ENCODE peak calls at places on chromosomes 5 and 9, in ten cellular contexts. W, C, Q, D, E, R, K, G, M and J are unnamed samples.

GRCh38 chr5:179530069-179530998 is 20.0 kb upstream of the RUFY1 start:
- DNase-seq in E (peak), K (peak), M (peak), C (no peak), D (peak), Q (peak), G (peak), W (no peak), R (peak), J (no peak)

GRCh38 chr9:12554636-12555035 is 138.5 kb upstream of the TYRP1 start:
- DNase-seq in C (peak), E (no peak), W (no peak), K (no peak), D (no peak), G (no peak), R (peak), M (no peak), Q (no peak), J (peak)

GRCh38 chr5:68161156-68161555 is 54.4 kb upstream of the PIK3R1 start:
- DNase-seq in K (no peak), D (no peak), C (no peak), M (no peak), G (no peak), Q (no peak), R (no peak), W (no peak), E (no peak), J (no peak)

GRCh38 chr5:6503342-6503741 is 54.7 kb downstream of the UBE2QL1 start:
- DNase-seq in D (no peak), W (no peak), K (no peak), G (no peak), C (no peak), M (no peak), R (no peak), Q (no peak), E (no peak), J (no peak)

GRCh38 chr9:75953218-75953617 is 62.7 kb downstream of the PCSK5 start:
- DNase-seq in C (no peak), Q (no peak), M (no peak), W (peak), G (no peak), E (no peak), K (no peak), R (peak), D (no peak), J (no peak)

GRCh38 chr9:71681708-71682268 is 86.5 kb downstream of the CEMIP2 start:
- DNase-seq in E (no peak), R (peak), D (no peak), C (peak), M (no peak), G (peak), Q (no peak), K (no peak), W (no peak), J (peak)

GRCh38 chr5:178323961-178324360 is 91.4 kb upstream of the PHYKPL start:
- DNase-seq in G (no peak), R (no peak), M (no peak), C (no peak), W (no peak), K (no peak), D (peak), E (peak), Q (no peak), J (no peak)

GRCh38 chr9:109817846-109818472 is 38.0 kb downstream of the PALM2AKAP2 start:
- DNase-seq in G (peak), K (no peak), E (peak), R (peak), D (no peak), W (peak), M (peak), Q (peak), C (peak), J (peak)

GRCh38 chr9:223167-223566 is 8.5 kb downstream of the DOCK8 start:
- DNase-seq in R (no peak), Q (no peak), D (no peak), W (no peak), G (no peak), M (no peak), K (no peak), C (no peak), E (no peak), J (peak)

GRCh38 chr5:80754900-80755299 is 100.1 kb upstream of the DHFR start:
- DNase-seq in Q (no peak), R (no peak), G (no peak), D (no peak), W (no peak), C (peak), K (no peak), M (no peak), E (peak), J (no peak)

GRCh38 chr5:79357401-79357800 is 121.5 kb downstream of the JMY start:
- DNase-seq in E (no peak), K (no peak), D (no peak), Q (no peak), M (no peak), W (no peak), C (peak), R (peak), G (no peak), J (no peak)

GRCh38 chr5:118068886-118069285 is 919.5 kb downstream of the DTWD2 start:
- DNase-seq in C (no peak), W (no peak), M (no peak), R (no peak), Q (no peak), K (no peak), E (no peak), D (no peak), G (no peak), J (no peak)

GRCh38 chr5:76801159-76801802 is 17.5 kb upstream of the F2RL1 start:
- DNase-seq in M (no peak), Q (peak), C (peak), G (no peak), D (no peak), K (no peak), W (peak), E (no peak), R (peak), J (peak)

GRCh38 chr9:75664597-75664996 is 225.9 kb upstream of the PCSK5 start:
- DNase-seq in R (no peak), M (no peak), Q (no peak), W (no peak), E (no peak), G (no peak), K (no peak), D (no peak), C (no peak), J (peak)

GRCh38 chr9:123928471-123929176 is 1.3 kb downstream of the DENND1A start:
- DNase-seq in K (no peak), M (peak), Q (no peak), C (peak), D (no peak), G (no peak), E (peak), W (no peak), R (peak), J (no peak)

GRCh38 chr9:111831371-111832108 is 36.8 kb upstream of the SHOC1 start:
- DNase-seq in K (no peak), D (no peak), G (no peak), Q (no peak), M (no peak), R (no peak), C (peak), E (no peak), W (no peak), J (peak)

GRCh38 chr9:78253285-78253684 is 17.4 kb downstream of the CEP78 start:
- DNase-seq in C (no peak), K (no peak), W (no peak), Q (no peak), D (no peak), M (no peak), R (no peak), E (no peak), G (no peak), J (no peak)

GRCh38 chr9:15722888-15723287 is 170.0 kb downstream of the CCDC171 start:
- DNase-seq in G (no peak), D (no peak), W (no peak), M (no peak), E (no peak), C (peak), Q (no peak), R (no peak), K (no peak), J (no peak)

GRCh38 chr5:137332296-137332695 is 166.8 kb downstream of the SPOCK1 start:
- DNase-seq in C (no peak), R (no peak), K (no peak), W (no peak), E (no peak), D (no peak), M (no peak), Q (no peak), G (no peak), J (no peak)

GRCh38 chr5:40754381-40755092 is 1.2 kb downstream of the TTC33 start:
- DNase-seq in D (no peak), E (peak), Q (no peak), G (no peak), C (peak), M (no peak), W (no peak), R (peak), K (no peak), J (peak)

GRCh38 chr9:104429147-104429546 is 74.9 kb upstream of the OR13F1 start:
- DNase-seq in G (no peak), K (no peak), E (no peak), D (peak), W (no peak), Q (no peak), M (no peak), R (no peak), C (no peak), J (no peak)

GRCh38 chr5:56286015-56286992 is 53.2 kb upstream of the ANKRD55 start:
- DNase-seq in D (no peak), E (no peak), K (no peak), M (no peak), R (peak), Q (no peak), G (no peak), C (peak), W (no peak), J (no peak)

GRCh38 chr5:39138892-39139291 is 64.7 kb upstream of the RICTOR start:
- DNase-seq in G (no peak), M (no peak), D (no peak), K (no peak), Q (no peak), E (no peak), W (peak), C (peak), R (peak), J (peak)

GRCh38 chr9:93003552-93004407 is 54.7 kb upstream of the SUSD3 start:
- DNase-seq in M (peak), K (peak), R (peak), C (peak), G (peak), D (peak), W (no peak), E (peak), Q (no peak), J (peak)

GRCh38 chr5:23343121-23343520 is 164.3 kb upstream of the PRDM9 start:
- DNase-seq in K (no peak), Q (no peak), C (no peak), D (no peak), G (no peak), E (no peak), W (no peak), M (no peak), R (no peak), J (no peak)

GRCh38 chr5:32058101-32058500 is 116.0 kb downstream of the GOLPH3 start:
- DNase-seq in C (no peak), K (no peak), W (no peak), D (no peak), M (no peak), G (no peak), R (no peak), Q (no peak), E (no peak), J (peak)

GRCh38 chr5:36883894-36884462 is 7.4 kb downstream of the NIPBL start:
- DNase-seq in C (no peak), Q (no peak), W (no peak), E (peak), D (no peak), K (no peak), R (no peak), M (no peak), G (no peak), J (no peak)

GRCh38 chr5:107832746-107833145 is 162.0 kb upstream of the EFNA5 start:
- DNase-seq in E (no peak), K (no peak), M (no peak), R (no peak), W (no peak), G (no peak), Q (no peak), D (no peak), C (peak), J (no peak)

GRCh38 chr9:116479145-116479544 is 208.0 kb upstream of the TRIM32 start:
- DNase-seq in M (no peak), K (no peak), E (no peak), G (no peak), R (peak), C (peak), W (no peak), D (no peak), Q (no peak), J (no peak)

GRCh38 chr5:11912-12311 is 80.1 kb upstream of the PLEKHG4B start:
- DNase-seq in C (no peak), R (peak), Q (no peak), D (no peak), E (no peak), W (no peak), G (no peak), K (no peak), M (no peak), J (no peak)

GRCh38 chr9:117184173-117184572 is 230.7 kb downstream of the ASTN2 start:
- DNase-seq in K (no peak), R (no peak), E (no peak), C (no peak), W (no peak), G (no peak), M (no peak), D (no peak), Q (no peak), J (no peak)

GRCh38 chr9:88387035-88387732 is 1.1 kb upstream of the SPIN1 start:
- DNase-seq in K (peak), M (peak), R (peak), W (no peak), Q (peak), E (no peak), C (peak), G (no peak), D (peak), J (peak)

GRCh38 chr9:131045300-131046092 is 36.5 kb downstream of the LAMC3 start:
- DNase-seq in K (no peak), R (no peak), G (no peak), D (no peak), M (peak), C (no peak), W (no peak), E (no peak), Q (no peak), J (no peak)

GRCh38 chr9:23219471-23219870 is 606.6 kb downstream of the ELAVL2 start:
- DNase-seq in Q (no peak), M (no peak), C (no peak), E (no peak), G (no peak), W (no peak), K (no peak), R (no peak), D (no peak), J (no peak)

GRCh38 chr9:136839229-136840139 is 2.8 kb upstream of the AJM1 start:
- DNase-seq in E (no peak), C (no peak), G (no peak), D (no peak), W (no peak), K (peak), R (no peak), M (peak), Q (no peak), J (no peak)

GRCh38 chr9:120402741-120403542 is 177.0 kb downstream of the CDK5RAP2 start:
- DNase-seq in Q (no peak), M (peak), D (peak), W (peak), E (no peak), G (no peak), C (peak), K (no peak), R (peak), J (peak)

GRCh38 chr9:8223861-8224260 is 424.3 kb upstream of the DMAC1 start:
- DNase-seq in Q (no peak), E (no peak), C (no peak), D (no peak), W (no peak), K (no peak), M (no peak), G (no peak), R (no peak), J (no peak)

GRCh38 chr5:169185626-169186025 is 115.3 kb downstream of the SLIT3 start:
- DNase-seq in G (no peak), C (no peak), Q (no peak), M (no peak), E (no peak), K (no peak), R (no peak), D (no peak), W (no peak), J (no peak)

GRCh38 chr5:52692039-52692438 is 95.7 kb upstream of the ITGA1 start:
- DNase-seq in M (no peak), E (no peak), D (no peak), W (no peak), C (peak), R (no peak), K (no peak), Q (no peak), G (no peak), J (no peak)

DNA sequence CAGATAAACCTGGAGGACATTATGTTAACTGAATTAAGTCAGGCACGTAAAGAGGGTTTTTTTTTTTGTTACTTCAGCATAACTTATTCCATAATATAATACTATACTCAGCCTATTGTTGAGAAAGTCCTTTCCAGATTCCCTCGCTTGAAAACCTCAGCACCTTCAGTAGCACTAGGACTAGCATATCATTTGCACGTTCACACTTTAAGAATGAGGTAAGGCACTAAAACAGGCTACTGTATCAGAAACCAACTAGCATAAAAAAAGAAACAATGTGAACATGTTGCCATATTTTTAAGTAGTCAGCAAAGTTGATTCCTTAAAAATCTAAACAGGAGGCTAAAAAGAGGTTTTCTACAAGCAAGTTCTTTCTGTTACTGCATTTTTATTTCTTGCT is 504.0 kb downstream of the PTPRD start:
- DNase-seq in M (no peak), D (no peak), E (no peak), R (no peak), C (no peak), K (no peak), W (no peak), Q (no peak), G (no peak), J (no peak)
- H3K4me3 ChIP-seq in M (no peak), D (no peak), E (no peak), R (no peak), C (no peak), K (no peak), W (no peak), Q (no peak), G (no peak), J (no peak)

DNA sequence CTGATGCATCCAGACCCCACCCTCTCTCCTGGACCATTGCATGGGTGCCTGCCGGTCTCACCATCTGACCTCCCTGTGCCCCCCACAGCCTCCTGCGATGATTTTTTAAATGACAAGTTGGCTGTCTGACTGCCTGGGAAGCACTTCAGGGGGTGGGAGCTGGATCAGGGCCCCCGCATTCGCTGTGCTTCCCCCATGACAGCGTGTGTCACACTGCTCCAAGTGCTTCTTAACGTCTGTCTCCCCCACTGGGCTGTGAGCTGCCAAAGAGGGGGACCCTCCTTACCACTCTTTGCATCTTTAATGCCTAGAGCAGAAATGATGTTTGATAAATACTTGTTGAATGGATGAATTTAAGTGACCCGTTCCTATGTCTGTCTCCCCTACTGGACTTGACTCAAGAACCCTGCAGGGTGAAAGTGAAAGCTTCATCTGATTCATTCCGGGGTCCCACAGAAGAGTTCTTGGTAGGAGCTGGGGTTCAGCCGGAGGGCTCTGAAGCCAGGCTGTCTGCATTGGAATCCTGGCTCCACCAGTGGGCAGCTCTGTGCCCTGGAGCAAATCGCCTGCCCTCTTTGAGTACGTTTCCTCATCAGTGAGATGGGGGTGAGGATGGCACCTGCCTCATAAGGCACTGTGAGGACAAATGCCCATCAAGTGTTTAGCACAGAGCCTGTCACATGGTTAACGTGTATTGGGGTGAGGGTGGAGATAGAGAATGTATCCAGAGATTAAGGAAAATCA is 7.6 kb upstream of the EGR1 start:
- DNase-seq in K (no peak), E (no peak), Q (no peak), M (no peak), R (no peak), D (no peak), G (no peak), C (no peak), W (no peak), J (no peak)
- TF ChIP-seq CTCF in K (peak), E (no peak), Q (no peak), M (no peak), R (peak), D (no peak), G (no peak), C (no peak), W (no peak), J (no peak)

GRCh38 chr9:134328341-134328840 is 2.1 kb downstream of the RXRA start:
- DNase-seq in E (no peak), R (peak), C (peak), W (no peak), G (no peak), D (no peak), Q (no peak), M (no peak), K (no peak), J (peak)
- H3K4me3 ChIP-seq in E (no peak), R (peak), C (peak), W (peak), G (peak), D (peak), Q (peak), M (no peak), K (peak), J (peak)

DNA sequence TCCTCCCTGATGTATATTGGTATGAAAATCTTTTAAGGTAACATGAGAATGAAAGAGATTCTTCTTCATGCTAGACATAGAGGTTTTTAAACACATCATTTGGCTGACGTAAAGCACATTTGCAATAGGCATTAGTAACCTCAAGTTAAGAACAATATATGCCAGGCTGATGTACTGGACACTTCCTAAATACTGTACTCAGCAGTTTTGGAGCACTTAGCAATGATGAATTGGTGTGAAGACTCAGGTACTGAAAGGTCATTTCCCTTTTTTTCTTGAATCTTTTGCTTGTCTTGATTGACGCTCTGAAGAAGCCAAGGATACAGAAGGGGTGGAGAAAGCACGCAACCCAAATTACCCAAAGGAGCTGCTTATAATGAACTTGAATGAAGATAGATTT is 322.4 kb downstream of the PDE4D start:
- DNase-seq in D (no peak), Q (no peak), K (no peak), R (no peak), M (no peak), C (no peak), G (no peak), W (no peak), E (no peak), J (no peak)
- TF ChIP-seq CTCF in D (no peak), Q (no peak), K (no peak), R (no peak), M (no peak), C (no peak), G (no peak), W (no peak), E (no peak), J (no peak)